ENCODE peak calls at places on chromosomes 3 and 15, in seven cellular contexts. E, S, H, G, M, Z and Q are unnamed samples.

GRCh38 chr3:47339951-47340350 is 40.9 kb upstream of the PTPN23 start:
- DNase-seq in E (no peak), S (no peak), H (no peak), G (no peak), M (no peak), Z (no peak), Q (no peak)

GRCh38 chr3:43210049-43211027 is 76.0 kb upstream of the SNRK start:
- DNase-seq in E (no peak), S (no peak), H (no peak), G (no peak), M (no peak), Z (no peak), Q (no peak)

GRCh38 chr15:64634020-64634419 is 141.4 kb downstream of the RBPMS2 start:
- DNase-seq in E (peak; percentile 15), S (peak; percentile 9), H (peak; percentile 15), G (no peak), M (no peak), Z (no peak), Q (no peak)

GRCh38 chr3:15312550-15312949 is 19.8 kb downstream of the SH3BP5 start:
- DNase-seq in E (no peak), S (no peak), H (no peak), G (no peak), M (no peak), Z (no peak), Q (no peak)

GRCh38 chr15:61794276-61794675 is 266.0 kb downstream of the VPS13C start:
- DNase-seq in E (no peak), S (no peak), H (no peak), G (no peak), M (no peak), Z (no peak), Q (no peak)

GRCh38 chr3:187139126-187139894 is at the start of gene RPL39L:
- DNase-seq in E (peak; percentile 81), S (peak; percentile 84), H (peak; percentile 89), G (peak; percentile 81), M (peak; percentile 95), Z (peak; percentile 90), Q (peak; percentile 94)

GRCh38 chr3:124607163-124607562 is 123.1 kb upstream of the UMPS start:
- DNase-seq in E (no peak), S (no peak), H (no peak), G (no peak), M (no peak), Z (no peak), Q (no peak)

GRCh38 chr3:76107935-76108570 is 322.7 kb upstream of the ZNF717 start:
- DNase-seq in E (no peak), S (no peak), H (no peak), G (no peak), M (peak; percentile 4), Z (no peak), Q (no peak)

GRCh38 chr3:169041677-169042171 is 621.8 kb downstream of the MECOM start:
- DNase-seq in E (no peak), S (no peak), H (no peak), G (no peak), M (no peak), Z (no peak), Q (no peak)

GRCh38 chr3:31184257-31185003 is 290.0 kb upstream of the GADL1 start:
- DNase-seq in E (no peak), S (no peak), H (no peak), G (no peak), M (no peak), Z (no peak), Q (no peak)

GRCh38 chr3:173913397-173913796 is 515.9 kb downstream of the NLGN1 start:
- DNase-seq in E (no peak), S (no peak), H (no peak), G (no peak), M (no peak), Z (no peak), Q (no peak)

GRCh38 chr3:162175904-162176303 is 679.3 kb downstream of the OTOL1 start:
- DNase-seq in E (no peak), S (no peak), H (no peak), G (no peak), M (no peak), Z (no peak), Q (no peak)

GRCh38 chr3:192128922-192129321 is 598.4 kb downstream of the FGF12 start:
- DNase-seq in E (no peak), S (no peak), H (no peak), G (no peak), M (no peak), Z (no peak), Q (no peak)
- H3K27me3 ChIP-seq in E (no peaks in the 10 kb centered on the region), S (no peaks in the 10 kb centered on the region), H (no peaks in the 10 kb centered on the region), G (no peaks in the 10 kb centered on the region), M (no peaks in the 10 kb centered on the region), Z (no peaks in the 10 kb centered on the region), Q (no peaks in the 10 kb centered on the region)

GRCh38 chr3:13344663-13345062 is 75.5 kb downstream of the NUP210 start:
- DNase-seq in E (no peak), S (no peak), H (no peak), G (no peak), M (no peak), Z (no peak), Q (no peak)
- H3K27me3 ChIP-seq in E (no peaks in the 10 kb centered on the region), S (no peaks in the 10 kb centered on the region), H (no peaks in the 10 kb centered on the region), G (no peaks in the 10 kb centered on the region), M (no peaks in the 10 kb centered on the region), Z (no peaks in the 10 kb centered on the region), Q (no peaks in the 10 kb centered on the region)

GRCh38 chr15:52786436-52787122 is 3.6 kb downstream of the ONECUT1 start:
- DNase-seq in E (peak; percentile 26), S (no peak), H (no peak), G (no peak), M (no peak), Z (no peak), Q (no peak)
- H3K27me3 ChIP-seq in E (peaks cover 53% of the 10 kb centered on the region), S (peaks cover 83% of the 10 kb centered on the region), H (peaks cover 39% of the 10 kb centered on the region), G (peaks cover 64% of the 10 kb centered on the region), M (peaks cover 36% of the 10 kb centered on the region), Z (peaks cover 92% of the 10 kb centered on the region), Q (peaks cover 12% of the 10 kb centered on the region)

GRCh38 chr3:16846373-16847078 is 38.2 kb upstream of the PLCL2 start:
- DNase-seq in E (no peak), S (no peak), H (no peak), G (no peak), M (no peak), Z (no peak), Q (no peak)

GRCh38 chr3:16844222-16844621 is 40.5 kb upstream of the PLCL2 start:
- DNase-seq in E (no peak), S (no peak), H (no peak), G (no peak), M (no peak), Z (no peak), Q (no peak)

GRCh38 chr3:16841906-16842709 is 42.6 kb upstream of the PLCL2 start:
- DNase-seq in E (no peak), S (peak; percentile 64), H (peak; percentile 48), G (peak; percentile 64), M (no peak), Z (peak; percentile 68), Q (no peak)

GRCh38 chr3:16842710-16843270 is 42.0 kb upstream of the PLCL2 start:
- DNase-seq in E (no peak), S (no peak), H (no peak), G (no peak), M (no peak), Z (no peak), Q (no peak)

DNA sequence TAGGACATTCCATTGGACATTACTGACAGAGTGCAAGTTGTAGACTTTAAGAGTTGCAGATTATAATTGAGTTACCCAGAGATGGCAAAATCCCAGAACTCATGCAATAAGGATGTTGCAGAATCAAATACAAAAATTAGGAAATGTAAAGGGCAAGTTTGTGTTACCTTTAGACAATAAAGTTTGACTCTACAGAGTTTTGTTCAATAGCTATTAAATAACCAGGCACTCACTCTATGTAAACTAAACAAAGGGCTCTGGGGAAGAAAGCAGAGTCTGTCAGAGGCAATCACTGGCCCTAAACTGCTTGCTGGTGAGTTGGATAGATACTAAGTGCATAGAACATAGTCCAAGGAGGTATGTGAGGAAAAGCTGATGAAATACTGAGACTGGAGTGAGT is 40.0 kb upstream of the PLCL2 start:
- DNase-seq in E (no peak), S (no peak), H (no peak), G (no peak), M (no peak), Z (no peak), Q (no peak)
- H3K27me3 ChIP-seq in E (no peaks in the 10 kb centered on the region), S (no peaks in the 10 kb centered on the region), H (no peaks in the 10 kb centered on the region), G (no peaks in the 10 kb centered on the region), M (peaks cover 15% of the 10 kb centered on the region), Z (no peaks in the 10 kb centered on the region), Q (no peaks in the 10 kb centered on the region)

DNA sequence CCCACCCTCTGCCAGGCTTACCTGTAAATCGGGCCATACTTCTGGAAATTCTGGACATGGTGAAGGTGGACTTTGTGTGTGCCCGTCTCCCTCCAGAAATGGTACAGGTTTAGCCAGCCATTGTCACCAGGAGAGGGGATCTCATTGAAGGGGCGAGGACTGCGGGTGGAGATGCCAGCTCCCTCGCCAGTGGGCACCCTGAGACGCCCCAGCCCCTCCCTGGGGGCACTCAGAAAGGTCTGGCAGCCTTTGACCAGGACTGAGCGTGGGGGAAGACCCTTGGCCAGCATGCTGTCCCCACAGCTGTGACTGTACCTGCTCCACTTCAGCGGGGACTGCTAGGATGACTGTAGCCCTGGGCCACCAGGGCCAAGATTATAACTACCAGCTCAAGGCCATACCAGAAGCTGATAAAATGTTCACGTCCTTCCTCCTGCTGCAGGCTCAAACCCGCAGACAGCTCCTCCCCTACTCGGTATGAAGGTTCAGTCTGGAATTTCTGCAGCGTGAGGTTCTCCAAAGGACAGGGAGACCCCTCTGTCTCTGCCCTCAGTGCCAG is at the start of gene CYP11A1:
- DNase-seq in E (no peak), S (no peak), H (no peak), G (no peak), M (no peak), Z (no peak), Q (no peak)
- H3K27me3 ChIP-seq in E (no peaks in the 10 kb centered on the region), S (peaks cover 29% of the 10 kb centered on the region), H (peaks cover 6% of the 10 kb centered on the region), G (no peaks in the 10 kb centered on the region), M (peaks cover 18% of the 10 kb centered on the region), Z (peaks cover 14% of the 10 kb centered on the region), Q (no peaks in the 10 kb centered on the region)

DNA sequence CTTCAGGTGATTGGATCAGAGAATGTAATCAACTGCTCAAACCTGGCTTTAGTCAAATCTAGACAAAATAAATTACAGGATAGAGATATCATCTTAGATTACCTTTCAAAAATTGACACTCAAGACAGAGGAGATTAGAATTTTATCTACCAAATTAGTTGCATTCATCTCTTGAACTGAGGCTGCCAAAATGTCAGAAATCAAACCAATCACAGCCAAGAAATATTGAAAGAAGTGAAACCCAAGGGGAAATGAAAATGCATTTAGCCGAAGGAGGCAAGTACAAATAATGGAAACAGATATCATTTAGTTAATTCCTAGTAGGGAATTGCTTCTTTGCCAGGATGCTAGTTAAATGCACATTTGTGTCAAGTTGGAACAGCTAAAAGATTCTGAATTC is 261.1 kb upstream of the PDZRN3 start:
- DNase-seq in E (no peak), S (no peak), H (no peak), G (no peak), M (no peak), Z (no peak), Q (no peak)
- H3K27me3 ChIP-seq in E (no peaks in the 10 kb centered on the region), S (no peaks in the 10 kb centered on the region), H (no peaks in the 10 kb centered on the region), G (no peaks in the 10 kb centered on the region), M (no peaks in the 10 kb centered on the region), Z (no peaks in the 10 kb centered on the region), Q (no peaks in the 10 kb centered on the region)